ENCODE peak calls at places on chromosomes 2 and 18, in four cellular contexts. V is K562, A is H1, Q is GM12878. E is an unnamed sample.

GRCh38 chr18:42921261-42921737 is 194.2 kb downstream of the RIT2 start:
- DNase-seq in V (no peak), A (no peak), Q (no peak), E (no peak)

GRCh38 chr18:48843596-48843995 is 107.2 kb downstream of the SMAD7 start:
- DNase-seq in V (no peak), A (no peak), Q (no peak), E (no peak)

GRCh38 chr2:202133556-202134245 is 60.6 kb downstream of the KIAA2012 start:
- DNase-seq in V (no peak), A (no peak), Q (no peak), E (no peak)

GRCh38 chr2:231673348-231673770 is 35.0 kb upstream of the PTMA start:
- DNase-seq in V (peak), A (peak), Q (no peak), E (peak)

GRCh38 chr18:70293166-70293565 is 4.3 kb downstream of the SOCS6 start:
- DNase-seq in V (no peak), A (no peak), Q (no peak), E (no peak)

GRCh38 chr2:181891258-181891965 is at the start of gene ITPRID2:
- DNase-seq in V (peak), A (no peak), Q (no peak), E (peak)

GRCh38 chr18:43751835-43752234 is 474.5 kb upstream of the SYT4 start:
- DNase-seq in V (no peak), A (no peak), Q (no peak), E (no peak)

GRCh38 chr18:36665952-36666351 is 162.8 kb downstream of the TPGS2 start:
- DNase-seq in V (no peak), A (no peak), Q (no peak), E (no peak)

GRCh38 chr18:13139885-13140450 is 78.6 kb upstream of the LDLRAD4 start:
- DNase-seq in V (peak), A (no peak), Q (no peak), E (peak)

GRCh38 chr2:102367331-102367971 is 11.9 kb downstream of the IL18R1 start:
- DNase-seq in V (no peak), A (no peak), Q (peak), E (no peak)

GRCh38 chr2:156648522-156648921 is 212.3 kb downstream of the GPD2 start:
- DNase-seq in V (no peak), A (no peak), Q (no peak), E (no peak)

GRCh38 chr2:128522829-128523228 is 204.2 kb upstream of the HS6ST1 start:
- DNase-seq in V (no peak), A (no peak), Q (no peak), E (no peak)

GRCh38 chr2:71072492-71072891 is 4.0 kb downstream of the NAGK start:
- DNase-seq in V (no peak), A (no peak), Q (no peak), E (no peak)

GRCh38 chr2:74922592-74923227 is 35.7 kb upstream of the POLE4 start:
- DNase-seq in V (no peak), A (peak), Q (no peak), E (no peak)

GRCh38 chr2:130391872-130392670 is 36.2 kb downstream of the PTPN18 start:
- DNase-seq in V (no peak), A (no peak), Q (no peak), E (peak)

GRCh38 chr2:165475270-165476004 is 5.9 kb downstream of the CSRNP3 start:
- DNase-seq in V (no peak), A (no peak), Q (no peak), E (no peak)

GRCh38 chr2:36352024-36352398 is 3.6 kb upstream of the CRIM1 start:
- DNase-seq in V (peak), A (no peak), Q (peak), E (peak)

GRCh38 chr2:51483720-51484119 is 451.8 kb upstream of the NRXN1 start:
- DNase-seq in V (no peak), A (no peak), Q (no peak), E (no peak)

GRCh38 chr2:240593703-240594451 is 7.3 kb downstream of the CAPN10 start:
- DNase-seq in V (no peak), A (no peak), Q (no peak), E (no peak)

GRCh38 chr2:124877065-124877671 is 852.1 kb downstream of the CNTNAP5 start:
- DNase-seq in V (no peak), A (no peak), Q (no peak), E (no peak)

GRCh38 chr2:9709539-9710285 is 78.9 kb upstream of the YWHAQ start:
- DNase-seq in V (no peak), A (no peak), Q (no peak), E (no peak)

GRCh38 chr2:156333951-156334495 is 1.5 kb upstream of the NR4A2 start:
- DNase-seq in V (peak), A (peak), Q (no peak), E (peak)

GRCh38 chr2:19911799-19912509 is 10.2 kb upstream of the TTC32 start:
- DNase-seq in V (no peak), A (no peak), Q (no peak), E (no peak)

GRCh38 chr2:12700989-12701388 is 15.7 kb upstream of the TRIB2 start:
- DNase-seq in V (no peak), A (no peak), Q (no peak), E (no peak)

GRCh38 chr2:233011268-233012190 is 1.5 kb downstream of the NGEF start:
- DNase-seq in V (no peak), A (no peak), Q (no peak), E (no peak)

GRCh38 chr18:48475635-48476549 is 62.9 kb upstream of the CTIF start:
- DNase-seq in V (peak), A (peak), Q (peak), E (peak)

GRCh38 chr18:44823782-44824181 is 143.1 kb downstream of the SETBP1 start:
- DNase-seq in V (no peak), A (no peak), Q (no peak), E (no peak)

GRCh38 chr18:50659091-50660003 is 99.5 kb downstream of the MAPK4 start:
- DNase-seq in V (no peak), A (no peak), Q (no peak), E (peak)

GRCh38 chr2:204503869-204504268 is 41.4 kb upstream of the PARD3B start:
- DNase-seq in V (no peak), A (no peak), Q (no peak), E (no peak)

GRCh38 chr2:92326-92725 is 46.0 kb upstream of the FAM110C start:
- DNase-seq in V (no peak), A (no peak), Q (no peak), E (no peak)

GRCh38 chr2:230225486-230225885 is at the start of gene SP140:
- DNase-seq in V (no peak), A (no peak), Q (peak), E (no peak)

GRCh38 chr2:209682646-209683045 is 89.0 kb upstream of the UNC80 start:
- DNase-seq in V (no peak), A (no peak), Q (no peak), E (no peak)

GRCh38 chr2:239910404-239910803 is 114.7 kb downstream of the NDUFA10 start:
- DNase-seq in V (no peak), A (no peak), Q (no peak), E (no peak)

GRCh38 chr2:168703926-168704325 is 98.5 kb upstream of the NOSTRIN start:
- DNase-seq in V (no peak), A (no peak), Q (no peak), E (no peak)

GRCh38 chr2:44805391-44805790 is 136.1 kb upstream of the SIX3 start:
- DNase-seq in V (no peak), A (no peak), Q (no peak), E (no peak)
- TF ChIP-seq EZH2 in V (no peak), A (no peak), Q (no peak), E (no peak)

GRCh38 chr2:238098854-238099708 is 1.1 kb upstream of the ESPNL start:
- DNase-seq in V (no peak), A (peak), Q (no peak), E (no peak)
- TF ChIP-seq KDM1A in V (no peak), A (no peak), Q (no peak), E (no peak)

DNA sequence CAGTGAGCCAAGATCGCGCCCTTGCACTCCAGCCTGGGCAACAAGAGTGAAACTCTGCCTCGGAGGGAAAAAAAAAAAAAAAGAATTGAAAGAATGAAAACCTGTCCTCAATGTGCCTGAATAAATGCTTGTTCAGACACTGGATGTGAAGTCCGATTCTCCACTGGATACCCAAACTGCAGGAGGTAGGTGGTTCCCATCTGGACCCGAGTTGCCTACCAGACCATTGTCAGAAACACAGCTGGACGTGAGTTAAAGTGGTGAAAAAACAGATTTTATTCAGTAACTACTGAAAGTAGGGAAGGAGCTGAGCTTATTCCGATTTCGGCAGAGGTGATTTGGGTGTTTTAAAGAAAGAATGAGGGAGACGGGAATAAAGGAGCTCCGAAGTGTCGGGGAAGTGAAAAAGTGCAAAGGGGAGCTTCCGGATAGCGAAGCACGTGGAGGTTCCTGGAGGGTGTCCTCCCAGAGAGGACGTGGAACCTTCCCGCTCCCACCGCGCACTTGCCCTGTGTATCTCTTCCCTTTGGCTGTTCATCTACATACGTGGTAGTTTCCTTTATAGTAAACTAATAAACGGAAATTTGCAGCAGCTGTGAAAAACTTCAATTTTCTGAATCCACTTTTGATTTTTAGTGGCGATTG is 10.4 kb upstream of the ZDBF2 start:
- DNase-seq in V (no peak), A (no peak), Q (no peak), E (no peak)
- TF ChIP-seq EZH2 in V (no peak), A (peak), Q (no peak), E (no peak)

DNA sequence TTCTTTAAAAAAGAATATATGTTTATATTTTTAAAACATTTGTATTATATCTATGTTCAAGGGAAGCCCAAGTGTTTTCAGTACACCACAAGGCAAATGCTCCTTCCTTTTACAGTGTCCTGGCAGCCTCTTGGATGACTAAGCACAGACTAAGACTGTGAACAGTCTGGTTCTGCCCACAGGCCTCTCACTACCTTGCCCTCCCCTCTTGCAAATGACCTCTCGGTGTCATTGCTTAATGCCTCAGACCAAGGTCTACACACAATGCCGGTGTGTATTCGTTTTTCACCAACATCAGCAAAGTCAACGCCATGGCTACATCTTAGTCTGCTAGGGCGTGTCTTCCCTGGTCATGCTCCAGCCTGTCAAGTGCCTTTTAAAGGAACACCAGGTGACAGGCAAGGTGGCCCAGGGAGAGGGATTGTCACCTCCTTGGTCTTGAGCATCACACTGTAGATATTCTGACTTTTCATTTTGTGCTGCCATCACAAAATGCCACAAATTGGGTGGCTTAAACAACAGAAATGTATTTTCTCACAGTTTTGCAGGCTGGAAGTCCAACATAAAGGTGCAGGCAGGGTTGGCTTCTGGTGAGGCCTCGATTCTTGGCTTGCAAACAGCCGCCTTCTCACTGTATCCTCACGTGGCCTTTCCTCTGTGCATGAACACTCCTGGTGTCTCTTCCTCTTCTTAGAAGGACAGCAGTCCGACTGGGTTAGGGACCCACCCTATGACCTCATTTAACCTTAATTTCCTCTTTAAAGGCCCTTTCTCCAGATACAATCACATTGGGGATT is 266.4 kb downstream of the KLHL29 start:
- DNase-seq in V (no peak), A (no peak), Q (no peak), E (peak)
- TF ChIP-seq KDM1A in V (no peak), A (no peak), Q (no peak), E (no peak)

GRCh38 chr2:205685314-205686230 is 3.3 kb downstream of the NRP2 start:
- DNase-seq in V (no peak), A (peak), Q (no peak), E (no peak)

GRCh38 chr2:205687018-205687956 is 5.0 kb downstream of the NRP2 start:
- DNase-seq in V (no peak), A (peak), Q (no peak), E (no peak)

GRCh38 chr2:205688417-205689200 is 6.3 kb downstream of the NRP2 start:
- DNase-seq in V (no peak), A (peak), Q (no peak), E (no peak)

GRCh38 chr2:205684871-205685313 is 2.6 kb downstream of the NRP2 start:
- DNase-seq in V (no peak), A (no peak), Q (no peak), E (no peak)

DNA sequence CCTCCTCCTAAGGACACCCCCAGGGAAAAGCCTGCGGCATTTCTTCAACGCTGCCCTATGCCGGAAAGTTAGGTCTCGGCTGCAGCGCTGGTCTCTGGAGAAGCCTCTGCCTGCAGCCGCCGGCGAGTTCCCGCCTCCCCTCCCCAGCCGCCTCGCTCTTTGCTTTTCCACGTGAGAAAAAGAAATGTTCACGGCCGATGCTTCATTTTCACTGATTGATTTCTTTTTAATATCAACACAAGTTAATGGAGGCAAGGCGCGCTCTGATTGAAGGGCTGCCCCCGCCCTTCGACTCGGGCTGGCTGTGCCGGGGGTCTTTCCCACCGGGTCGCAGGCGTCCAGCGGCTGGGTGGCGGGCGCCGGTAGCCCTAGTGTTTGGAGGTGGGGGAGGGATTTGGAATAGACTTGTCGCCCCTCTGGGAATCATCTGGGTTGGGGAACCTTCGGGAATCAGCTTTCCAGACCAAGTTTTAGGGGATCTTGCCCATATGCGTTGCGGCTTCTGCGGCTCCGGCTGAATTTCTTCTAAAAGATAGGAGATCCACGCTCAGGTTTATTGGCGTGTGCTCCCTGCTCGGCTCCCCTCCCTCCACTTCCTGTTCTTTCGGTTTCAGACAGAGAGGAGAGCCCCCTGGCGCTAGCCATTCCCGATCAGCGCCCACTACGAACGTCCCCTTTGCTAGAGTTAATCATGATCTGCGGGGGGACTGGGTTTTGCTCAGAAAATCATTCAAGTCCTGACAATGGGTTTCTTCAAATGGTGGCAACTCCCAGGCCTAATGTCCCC is 4.1 kb downstream of the NRP2 start:
- DNase-seq in V (no peak), A (peak), Q (no peak), E (no peak)
- TF ChIP-seq EZH2 in V (no peak), A (peak), Q (peak), E (no peak)

GRCh38 chr2:6556755-6557154 is 309.0 kb downstream of the CMPK2 start:
- DNase-seq in V (no peak), A (no peak), Q (no peak), E (peak)

GRCh38 chr2:6557737-6558136 is 308.0 kb downstream of the CMPK2 start:
- DNase-seq in V (no peak), A (no peak), Q (no peak), E (no peak)

GRCh38 chr2:6554403-6554802 is 311.3 kb downstream of the CMPK2 start:
- DNase-seq in V (no peak), A (no peak), Q (no peak), E (no peak)
- TF ChIP-seq KDM1A in V (no peak), A (no peak), Q (no peak), E (no peak)

DNA sequence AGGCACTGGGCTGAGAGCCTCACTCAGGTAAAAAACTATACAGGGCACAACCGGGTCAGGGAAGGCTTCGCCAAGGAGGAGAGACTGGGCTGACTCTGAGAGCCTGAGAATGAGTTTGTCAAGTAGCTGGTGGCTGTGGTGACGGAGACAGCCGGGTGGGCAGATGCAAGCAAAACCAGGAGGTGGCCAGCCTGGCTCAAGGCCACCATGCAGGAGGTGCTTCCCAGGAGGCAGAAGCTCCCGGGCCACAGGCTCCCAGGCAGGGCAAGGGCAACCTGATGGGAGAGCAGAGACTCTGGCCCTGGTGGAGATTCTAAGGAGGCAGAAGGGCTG is 2.9 kb upstream of the INHBB start:
- DNase-seq in V (no peak), A (no peak), Q (no peak), E (no peak)
- TF ChIP-seq EZH2 in V (no peak), A (no peak), Q (no peak), E (no peak)

GRCh38 chr2:96808176-96808837 is 7.8 kb upstream of the CNNM3 start:
- DNase-seq in V (no peak), A (no peak), Q (no peak), E (no peak)
- TF ChIP-seq KDM1A in V (no peak), A (no peak), Q (no peak), E (no peak)

GRCh38 chr18:74457743-74458465 is 796 bp upstream of the DIPK1C start:
- DNase-seq in V (no peak), A (no peak), Q (no peak), E (no peak)
- TF ChIP-seq EZH2 in V (no peak), A (no peak), Q (no peak), E (no peak)

E was measured in HepG2.